ENCODE peak calls at places on chromosomes 12 and 14, in four cellular contexts. K is H1, G is A549, M is HepG2. N is an unnamed sample.

GRCh38 chr12:2268478-2269286 is 215.9 kb downstream of the CACNA1C start:
- DNase-seq in M (no peak), K (no peak), G (no peak), N (peak)

GRCh38 chr12:125249066-125249824 is 184.0 kb downstream of the AACS start:
- DNase-seq in K (no peak), M (no peak), G (no peak), N (no peak)

GRCh38 chr12:123387508-123388217 is 3.7 kb downstream of the KMT5A start:
- DNase-seq in K (no peak), M (no peak), G (no peak), N (no peak)

GRCh38 chr12:7869137-7869536 is 3.6 kb downstream of the SLC2A14 start:
- DNase-seq in G (no peak), M (no peak), K (no peak), N (peak)

GRCh38 chr12:114875323-114875722 is 191.3 kb upstream of the TBX3 start:
- DNase-seq in K (no peak), M (peak), G (no peak), N (no peak)

GRCh38 chr12:91801048-91801447 is 344.6 kb downstream of the BTG1 start:
- DNase-seq in M (no peak), G (peak), K (no peak), N (no peak)

GRCh38 chr12:30806989-30807694 is 52.4 kb upstream of the CAPRIN2 start:
- DNase-seq in M (peak), K (peak), G (peak), N (peak)

GRCh38 chr12:128966411-128966810 is 113.1 kb downstream of the GLT1D1 start:
- DNase-seq in G (no peak), K (no peak), M (no peak), N (no peak)

GRCh38 chr12:107086314-107086713 is 7.0 kb downstream of the CRY1 start:
- DNase-seq in G (no peak), K (no peak), M (no peak), N (no peak)

GRCh38 chr12:124217508-124217981 is 77.3 kb upstream of the RFLNA start:
- DNase-seq in K (no peak), G (no peak), M (no peak), N (no peak)

GRCh38 chr12:4809013-4809448 is 88.8 kb downstream of the GALNT8 start:
- DNase-seq in K (peak), M (no peak), G (no peak), N (no peak)

GRCh38 chr12:42426733-42427132 is 100.8 kb downstream of the PPHLN1 start:
- DNase-seq in G (peak), M (no peak), K (no peak), N (peak)

GRCh38 chr14:34014936-34015335 is 64.1 kb upstream of the EGLN3 start:
- DNase-seq in K (no peak), G (no peak), M (no peak), N (no peak)

GRCh38 chr12:52499836-52500560 is 6.9 kb upstream of the KRT6A start:
- DNase-seq in G (no peak), K (no peak), M (no peak), N (peak)

GRCh38 chr14:58947816-58948440 is 240.5 kb upstream of the DAAM1 start:
- DNase-seq in M (no peak), K (no peak), G (peak), N (no peak)

GRCh38 chr14:105914738-105915385 is 388.5 kb downstream of the TMEM121 start:
- DNase-seq in G (no peak), M (no peak), K (no peak), N (no peak)

GRCh38 chr12:58491296-58491695 is 429.0 kb downstream of the LRIG3 start:
- DNase-seq in K (no peak), M (no peak), G (no peak), N (peak)

GRCh38 chr14:24307575-24308341 is at the start of gene CIDEB:
- DNase-seq in K (peak), G (peak), M (peak), N (peak)

GRCh38 chr14:68598621-68599447 is 194.0 kb downstream of the ZFP36L1 start:
- DNase-seq in G (peak), M (peak), K (no peak), N (peak)

GRCh38 chr12:75724913-75725312 is 213.5 kb upstream of the KRR1 start:
- DNase-seq in K (no peak), G (peak), M (peak), N (peak)

GRCh38 chr12:62700091-62700490 is 233.5 kb downstream of the MON2 start:
- DNase-seq in M (no peak), G (no peak), K (no peak), N (peak)

GRCh38 chr14:29724991-29725390 is 202.7 kb downstream of the PRKD1 start:
- DNase-seq in G (peak), K (no peak), M (no peak), N (peak)

GRCh38 chr12:4555804-4556203 is 6.2 kb upstream of the DYRK4 start:
- DNase-seq in G (no peak), M (no peak), K (no peak), N (peak)

DNA sequence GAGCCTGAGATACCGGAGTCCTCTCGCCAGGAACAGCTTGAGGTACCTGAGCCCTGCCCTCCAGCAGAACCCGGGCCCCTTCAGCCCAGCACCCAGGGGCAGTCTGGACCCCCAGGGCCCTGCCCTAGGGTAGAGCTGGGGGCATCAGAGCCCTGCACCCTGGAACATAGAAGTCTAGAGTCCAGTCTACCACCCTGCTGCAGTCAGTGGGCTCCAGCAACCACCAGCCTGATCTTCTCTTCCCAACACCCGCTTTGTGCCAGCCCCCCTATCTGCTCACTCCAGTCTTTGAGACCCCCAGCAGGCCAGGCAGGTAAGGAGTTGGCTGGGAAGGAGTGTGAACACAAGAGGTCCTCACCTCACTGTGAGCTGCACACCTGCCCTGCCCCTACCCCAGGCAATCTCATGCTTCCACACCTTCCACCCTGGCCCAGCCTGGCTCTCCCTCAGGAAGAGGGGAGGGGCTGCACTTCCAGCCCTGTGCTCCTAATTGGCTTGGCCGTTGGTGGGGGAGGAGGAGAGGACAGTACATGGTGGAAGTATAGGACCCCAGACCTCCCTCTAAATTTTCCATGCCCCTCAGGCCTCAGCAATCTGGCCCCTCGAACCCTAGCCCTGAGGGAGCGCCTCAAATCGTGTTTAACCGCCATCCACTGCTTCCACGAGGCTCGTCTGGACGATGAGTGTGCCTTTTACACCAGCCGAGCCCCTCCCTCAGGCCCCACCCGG is 6.2 kb downstream of the C1QL4 start:
- DNase-seq in K (no peak), M (no peak), G (no peak), N (no peak)
- TF ChIP-seq MAFK in K (no peak), M (no peak), G (no peak), N (no peak)

DNA sequence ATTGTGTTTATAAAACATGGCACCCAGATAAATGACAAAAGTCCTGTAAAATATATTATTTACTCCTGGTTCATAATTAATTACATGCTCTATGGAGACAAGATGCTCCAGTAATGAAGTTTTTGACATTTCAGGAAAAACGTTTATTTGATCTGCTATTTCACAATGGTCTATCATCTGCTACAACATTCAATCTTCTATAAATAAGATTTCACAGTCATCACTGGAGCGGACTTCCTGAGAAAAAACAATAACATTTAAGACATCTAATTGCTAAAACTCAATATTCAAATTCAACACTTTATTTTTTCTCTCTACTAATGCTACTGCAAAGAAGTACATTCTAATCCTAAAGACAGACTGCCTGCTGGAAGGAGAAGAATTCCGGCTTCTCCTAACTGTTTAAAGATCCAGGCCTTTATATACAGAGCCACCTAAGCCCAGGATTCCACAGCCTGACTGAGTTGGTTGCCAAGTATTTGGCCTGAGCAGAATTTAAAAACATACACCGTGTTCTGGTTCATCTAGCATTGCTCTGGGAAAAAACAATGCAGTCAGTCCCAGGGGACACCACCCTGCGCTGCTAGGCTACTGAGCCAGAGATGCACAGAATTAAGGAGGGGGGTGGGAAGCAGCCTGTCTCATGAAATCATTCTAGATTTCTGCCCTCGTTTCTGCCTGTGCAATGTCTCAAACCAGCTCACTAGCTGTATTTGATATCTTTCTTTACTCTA is 58.0 kb downstream of the TMTC1 start:
- DNase-seq in M (no peak), K (no peak), G (no peak), N (peak)
- TF ChIP-seq POLR2A in M (no peak), K (no peak), G (no peak), N (no peak)

GRCh38 chr14:104900639-104901512 is 23.8 kb upstream of the PLD4 start:
- DNase-seq in G (no peak), K (no peak), M (no peak), N (no peak)

GRCh38 chr14:104898195-104898558 is 26.5 kb upstream of the PLD4 start:
- DNase-seq in M (no peak), K (no peak), G (no peak), N (no peak)

GRCh38 chr14:104899781-104900180 is 24.9 kb upstream of the PLD4 start:
- DNase-seq in G (no peak), K (no peak), M (no peak), N (no peak)

GRCh38 chr14:104897286-104898194 is 27.1 kb upstream of the PLD4 start:
- DNase-seq in G (no peak), M (no peak), K (no peak), N (no peak)

DNA sequence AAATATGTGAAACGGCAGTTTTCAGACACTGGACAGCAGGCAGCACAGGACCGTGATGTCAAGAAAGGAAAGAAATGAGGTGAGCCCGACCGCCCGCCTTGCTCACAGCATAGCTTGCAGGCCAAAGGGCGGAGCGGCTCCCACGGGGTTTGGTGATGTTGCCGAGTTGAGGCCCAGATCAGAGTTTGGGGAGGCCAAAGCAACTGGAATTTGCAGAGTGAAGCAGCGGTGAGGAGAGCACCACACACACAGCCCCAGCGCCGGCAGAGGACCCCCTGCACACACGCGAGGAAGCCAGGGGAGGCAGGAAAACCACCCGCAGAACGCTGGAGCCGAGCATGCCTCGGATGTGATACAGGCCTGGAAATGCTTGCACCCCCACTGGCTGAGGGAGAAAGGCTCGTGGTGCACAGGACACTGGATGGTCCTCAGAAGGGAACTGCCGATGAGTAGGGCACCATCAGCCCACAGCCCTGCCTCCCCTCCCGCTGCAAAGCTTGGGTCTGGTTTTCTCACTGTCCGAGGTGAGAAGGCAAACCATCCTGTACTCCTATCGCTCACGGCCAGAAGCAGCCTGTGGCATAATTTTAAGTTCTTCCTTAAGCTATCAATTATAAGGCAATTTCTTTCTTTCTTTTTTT is 25.7 kb upstream of the PLD4 start:
- DNase-seq in G (no peak), K (no peak), M (no peak), N (no peak)
- TF ChIP-seq MAFK in G (no peak), K (no peak), M (no peak), N (no peak)

GRCh38 chr14:101705733-101706508 is 55.6 kb upstream of the PPP2R5C start:
- DNase-seq in G (no peak), M (no peak), K (peak), N (no peak)
- TF ChIP-seq POLR2A in G (no peak), M (no peak), K (no peak), N (no peak)

GRCh38 chr14:35416108-35416750 is 11.7 kb upstream of the NFKBIA start:
- DNase-seq in K (no peak), G (no peak), M (no peak), N (no peak)
- TF ChIP-seq MAFK in K (no peak), G (no peak), M (no peak), N (no peak)

GRCh38 chr12:94615284-94616216 is 34.8 kb downstream of the TMCC3 start:
- DNase-seq in K (no peak), G (peak), M (peak), N (peak)
- TF ChIP-seq POLR2A in K (no peak), G (no peak), M (no peak), N (no peak)

GRCh38 chr12:71938728-71939385 is at the start of gene TPH2:
- DNase-seq in G (peak), M (peak), K (peak), N (peak)
- TF ChIP-seq MAFK in G (no peak), M (no peak), K (no peak), N (no peak)

GRCh38 chr12:111367661-111368221 is 1.2 kb downstream of the PHETA1 start:
- DNase-seq in G (peak), K (no peak), M (peak), N (peak)

GRCh38 chr12:111369496-111370220 is 763 bp upstream of the PHETA1 start:
- DNase-seq in K (no peak), M (no peak), G (no peak), N (no peak)

GRCh38 chr12:111366583-111366982 is 2.3 kb downstream of the PHETA1 start:
- DNase-seq in K (no peak), G (no peak), M (no peak), N (no peak)

GRCh38 chr12:111368291-111368683 is 608 bp downstream of the PHETA1 start:
- DNase-seq in G (no peak), M (no peak), K (no peak), N (no peak)

DNA sequence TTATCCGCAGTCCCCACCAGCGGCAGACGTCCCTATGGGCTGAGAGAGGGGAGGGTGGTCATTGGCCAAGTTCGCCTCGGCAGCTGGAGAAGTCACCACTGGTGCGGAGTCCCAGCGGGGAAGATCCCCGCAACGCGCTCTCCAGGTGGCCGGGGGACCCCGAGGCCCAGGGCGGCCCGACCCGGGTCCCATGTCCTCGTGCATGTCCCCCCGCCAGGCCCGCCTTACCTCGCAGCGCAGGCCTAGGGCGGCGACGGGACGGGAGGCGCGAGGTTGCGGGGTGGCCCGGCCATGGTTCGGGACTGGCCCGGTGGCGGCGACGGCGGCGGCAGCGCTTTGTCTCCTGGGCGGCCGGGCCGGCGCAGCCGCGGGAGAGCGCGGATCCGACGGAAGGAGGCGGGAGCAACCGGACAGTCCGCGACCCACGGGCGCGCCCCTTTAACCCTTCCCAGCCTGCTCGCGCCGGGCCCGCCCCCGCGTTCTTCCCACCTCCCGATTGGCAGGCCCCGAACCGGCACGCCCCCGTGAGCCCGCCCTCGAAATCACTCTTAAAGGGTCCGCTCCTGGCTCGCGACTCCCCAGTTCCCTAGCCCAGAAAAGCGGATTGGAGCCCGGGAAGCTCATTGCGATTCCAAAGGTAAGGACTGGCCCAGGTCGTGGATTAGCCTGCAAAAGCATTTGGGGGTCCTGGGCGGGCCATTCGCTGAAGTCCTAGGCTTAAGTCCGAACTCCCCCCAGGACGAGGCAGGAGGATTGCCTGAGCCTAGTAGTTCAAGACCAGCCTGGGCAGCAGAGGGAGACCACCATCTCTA is at the start of gene PHETA1:
- DNase-seq in K (peak), M (peak), G (peak), N (peak)
- TF ChIP-seq POLR2A in K (no peak), M (no peak), G (peak), N (no peak)

GRCh38 chr14:100285021-100285912 is 21.0 kb downstream of the SLC25A29 start:
- DNase-seq in K (peak), G (peak), M (peak), N (peak)

GRCh38 chr14:100287202-100287997 is 18.8 kb downstream of the SLC25A29 start:
- DNase-seq in M (no peak), K (peak), G (no peak), N (no peak)

GRCh38 chr14:100286484-100287191 is 19.6 kb downstream of the SLC25A29 start:
- DNase-seq in M (no peak), G (no peak), K (peak), N (no peak)

GRCh38 chr14:100283984-100284881 is 22.0 kb downstream of the SLC25A29 start:
- DNase-seq in G (no peak), M (no peak), K (peak), N (no peak)

DNA sequence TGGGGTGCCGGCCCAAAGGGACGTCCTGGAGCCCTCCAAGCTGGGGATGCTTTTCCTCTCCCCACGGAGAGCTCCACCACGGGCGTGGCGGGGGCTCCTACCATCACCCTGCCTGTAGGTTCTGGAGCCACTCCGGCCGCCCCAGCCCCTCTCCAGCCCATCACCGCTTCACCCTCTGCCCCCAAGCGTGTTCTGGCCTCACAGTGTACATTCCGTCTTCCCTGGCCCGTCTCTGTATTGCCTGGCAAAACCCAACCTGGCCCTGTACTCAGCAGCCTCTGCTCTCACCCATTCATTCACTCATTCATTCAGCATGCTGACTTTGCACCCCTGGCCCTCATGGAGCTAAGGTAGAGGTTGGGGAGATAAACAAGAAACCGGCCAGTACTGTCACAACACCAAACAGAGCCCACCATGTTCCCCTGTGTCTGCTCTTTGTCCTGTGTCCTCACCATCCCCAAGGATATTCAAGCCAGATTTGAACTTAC is 20.3 kb downstream of the SLC25A29 start:
- DNase-seq in G (no peak), M (no peak), K (no peak), N (no peak)
- TF ChIP-seq MAFK in G (no peak), M (no peak), K (no peak), N (no peak)

DNA sequence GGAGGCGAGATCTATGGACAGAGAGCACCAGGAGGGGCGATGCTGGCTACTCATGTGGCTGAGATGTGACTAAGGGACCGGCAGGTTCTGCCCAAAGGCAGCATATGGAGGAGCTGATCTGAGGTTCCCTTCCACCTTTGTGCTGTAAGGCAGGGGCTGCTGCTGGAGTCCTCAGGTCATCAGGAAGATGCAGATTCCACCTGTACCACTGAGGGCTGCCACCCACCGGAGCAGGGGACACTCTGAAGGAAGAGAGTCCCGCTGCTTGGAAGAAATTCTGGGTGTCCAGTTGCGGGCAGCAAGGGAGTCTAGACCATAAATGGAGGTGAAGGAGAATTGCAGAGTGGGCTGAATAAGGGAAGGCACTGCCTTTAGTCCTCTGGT is 55.3 kb downstream of the PLEKHG3 start:
- DNase-seq in G (no peak), K (no peak), M (no peak), N (no peak)
- TF ChIP-seq POLR2A in G (no peak), K (no peak), M (no peak), N (no peak)